ENCODE peak calls at places on chromosomes 13 and 19, in ten cellular contexts. S, C, L, E, B, F, R, J, P and U are unnamed samples.

GRCh38 chr13:67736646-67737420 is 506.7 kb upstream of the PCDH9 start:
- DNase-seq in S (no peak), C (no peak), L (no peak), E (no peak), B (peak; percentile 68), F (no peak), R (peak; percentile 36), J (peak; percentile 55), P (no peak), U (no peak)

GRCh38 chr19:14479985-14480694 is 5.0 kb upstream of the PTGER1 start:
- DNase-seq in S (no peak), C (peak; percentile 55), L (no peak), E (peak; percentile 56), B (peak; percentile 20), F (no peak), R (peak; percentile 66), J (no peak), P (no peak), U (peak; percentile 77)

GRCh38 chr19:53917356-53917755 is 8.3 kb downstream of the CACNG7 start:
- DNase-seq in S (no peak), C (no peak), L (no peak), E (no peak), B (no peak), F (no peak), R (no peak), J (no peak), P (no peak), U (no peak)

GRCh38 chr19:34598217-34599155 is 78.5 kb downstream of the SCGB2B2 start:
- DNase-seq in S (no peak), C (no peak), L (no peak), E (peak; percentile 42), B (no peak), F (no peak), R (no peak), J (no peak), P (no peak), U (peak; percentile 65)

GRCh38 chr19:30318936-30319335 is 53.2 kb upstream of the ZNF536 start:
- DNase-seq in S (no peak), C (peak; percentile 4), L (no peak), E (no peak), B (no peak), F (no peak), R (no peak), J (no peak), P (no peak), U (no peak)

GRCh38 chr13:61316647-61317046 is 99.0 kb downstream of the PCDH20 start:
- DNase-seq in S (no peak), C (no peak), L (no peak), E (no peak), B (no peak), F (no peak), R (no peak), J (no peak), P (no peak), U (no peak)

GRCh38 chr19:459724-460511 is 915 bp downstream of the SHC2 start:
- DNase-seq in S (no peak), C (peak; percentile 69), L (no peak), E (peak; percentile 82), B (peak; percentile 27), F (peak; percentile 58), R (peak; percentile 60), J (peak; percentile 92), P (no peak), U (peak; percentile 93)

GRCh38 chr19:29665215-29665825 is at the start of gene PLEKHF1:
- DNase-seq in S (peak; percentile 95), C (peak; percentile 94), L (peak; percentile 38), E (peak; percentile 94), B (peak; percentile 59), F (peak; percentile 86), R (peak; percentile 85), J (peak; percentile 92), P (peak; percentile 94), U (peak; percentile 97)

GRCh38 chr19:18284710-18285430 is 3.4 kb upstream of the JUND start:
- DNase-seq in S (no peak), C (no peak), L (no peak), E (no peak), B (no peak), F (no peak), R (no peak), J (no peak), P (no peak), U (peak; percentile 36)

GRCh38 chr13:88246239-88246638 is 575.1 kb downstream of the SLITRK5 start:
- DNase-seq in S (no peak), C (no peak), L (no peak), E (no peak), B (no peak), F (no peak), R (no peak), J (no peak), P (no peak), U (no peak)

GRCh38 chr13:85287528-85287927 is 511.7 kb downstream of the SLITRK6 start:
- DNase-seq in S (no peak), C (no peak), L (no peak), E (no peak), B (no peak), F (no peak), R (no peak), J (no peak), P (no peak), U (no peak)

GRCh38 chr19:24033962-24034342 is 53.0 kb upstream of the ZNF254 start:
- DNase-seq in S (peak; percentile 68), C (peak; percentile 60), L (peak; percentile 16), E (peak; percentile 35), B (peak; percentile 71), F (peak; percentile 19), R (peak; percentile 15), J (peak; percentile 73), P (peak; percentile 64), U (peak; percentile 74)

GRCh38 chr19:50701367-50701985 is 18.1 kb downstream of the SHANK1 start:
- DNase-seq in S (no peak), C (no peak), L (no peak), E (no peak), B (no peak), F (no peak), R (no peak), J (no peak), P (no peak), U (no peak)

GRCh38 chr19:33998739-33999345 is 173.5 kb upstream of the LSM14A start:
- DNase-seq in S (no peak), C (no peak), L (no peak), E (no peak), B (no peak), F (no peak), R (no peak), J (no peak), P (no peak), U (no peak)

GRCh38 chr19:10339380-10339960 is at the start of gene ICAM3:
- DNase-seq in S (no peak), C (peak; percentile 36), L (no peak), E (no peak), B (no peak), F (no peak), R (no peak), J (no peak), P (no peak), U (no peak)

GRCh38 chr13:106637519-106637918 is 69.6 kb upstream of the ARGLU1 start:
- DNase-seq in S (no peak), C (no peak), L (no peak), E (no peak), B (no peak), F (no peak), R (no peak), J (no peak), P (no peak), U (no peak)

GRCh38 chr13:106635616-106636015 is 67.7 kb upstream of the ARGLU1 start:
- DNase-seq in S (no peak), C (no peak), L (no peak), E (no peak), B (no peak), F (no peak), R (no peak), J (no peak), P (no peak), U (no peak)

GRCh38 chr13:106636492-106636891 is 68.6 kb upstream of the ARGLU1 start:
- DNase-seq in S (no peak), C (no peak), L (no peak), E (no peak), B (no peak), F (no peak), R (no peak), J (no peak), P (no peak), U (no peak)

DNA sequence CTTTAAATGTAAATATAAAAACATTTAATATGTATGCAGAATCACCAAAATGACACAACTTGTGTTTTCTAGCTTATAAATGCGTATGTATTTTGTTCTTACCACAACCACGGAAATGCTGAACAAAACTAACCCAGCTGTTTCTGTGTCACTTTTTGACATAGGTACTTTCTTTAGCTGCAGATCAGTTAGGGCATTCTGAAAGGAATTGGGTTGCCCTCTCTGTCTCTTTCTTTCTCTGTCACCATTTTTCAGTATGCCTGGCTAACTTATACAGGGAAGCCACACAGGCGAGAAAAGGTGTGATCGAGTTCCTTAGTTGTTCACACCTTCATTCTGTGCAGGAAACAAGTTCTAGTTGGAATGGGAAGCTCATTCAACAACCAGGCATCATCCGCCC is 72.6 kb upstream of the ARGLU1 start:
- DNase-seq in S (no peak), C (no peak), L (no peak), E (no peak), B (no peak), F (no peak), R (no peak), J (no peak), P (no peak), U (no peak)
- H3K4me1 ChIP-seq in S (no peaks in the 10 kb centered on the region), C (no peaks in the 10 kb centered on the region), L (no peaks in the 10 kb centered on the region), E (peaks cover 8% of the 10 kb centered on the region), B (no peaks in the 10 kb centered on the region), F (no peaks in the 10 kb centered on the region), R (no peaks in the 10 kb centered on the region), J (no peaks in the 10 kb centered on the region), P (no peaks in the 10 kb centered on the region), U (peaks cover 2% of the 10 kb centered on the region)

GRCh38 chr19:7855426-7856276 is 18.5 kb downstream of the PRR36 start:
- DNase-seq in S (no peak), C (no peak), L (no peak), E (no peak), B (no peak), F (no peak), R (no peak), J (no peak), P (no peak), U (no peak)
- H3K27ac ChIP-seq in S (no peak overlapping the region), C (no peak overlapping the region), L (no peak overlapping the region), E (no peak overlapping the region), B (no peak overlapping the region), F (no peak overlapping the region), R (no peak overlapping the region), J (no peak overlapping the region), P (no peak overlapping the region), U (no peak overlapping the region)

DNA sequence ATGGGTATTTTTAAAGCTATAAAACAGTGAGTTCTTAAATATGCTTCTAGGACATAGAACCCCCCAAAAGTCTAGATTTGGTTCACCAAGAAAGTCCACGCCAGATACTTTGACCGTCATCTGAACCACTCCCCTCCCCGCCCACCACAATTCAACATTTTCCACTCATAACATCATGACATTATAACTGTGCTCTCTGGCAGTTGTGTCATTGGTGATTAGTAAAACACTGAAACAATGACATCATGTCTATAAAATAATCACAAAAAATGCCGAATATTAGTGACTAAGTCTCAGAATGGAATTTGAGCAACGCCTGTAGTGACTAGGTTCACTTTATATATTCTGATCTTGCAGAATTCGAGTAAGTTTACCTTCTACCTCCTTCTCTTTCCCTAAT is 732.3 kb downstream of the FGF9 start:
- DNase-seq in S (no peak), C (no peak), L (no peak), E (no peak), B (no peak), F (no peak), R (no peak), J (no peak), P (no peak), U (no peak)
- H3K9me3 ChIP-seq in S (no peaks in the 10 kb centered on the region), C (no peaks in the 10 kb centered on the region), L (no peaks in the 10 kb centered on the region), E (no peaks in the 10 kb centered on the region), B (no peaks in the 10 kb centered on the region), F (no peaks in the 10 kb centered on the region), R (no peaks in the 10 kb centered on the region), J (no peaks in the 10 kb centered on the region), P (no peaks in the 10 kb centered on the region), U (no peaks in the 10 kb centered on the region)

GRCh38 chr13:50001287-50001686 is 4.4 kb downstream of the TRIM13 start:
- DNase-seq in S (no peak), C (no peak), L (no peak), E (no peak), B (no peak), F (no peak), R (no peak), J (no peak), P (no peak), U (no peak)
- H3K4me1 ChIP-seq in S (peaks cover 13% of the 10 kb centered on the region), C (peaks cover 30% of the 10 kb centered on the region), L (peaks cover 57% of the 10 kb centered on the region), E (peaks cover 59% of the 10 kb centered on the region), B (peaks cover 3% of the 10 kb centered on the region), F (peaks cover 17% of the 10 kb centered on the region), R (peaks cover 2% of the 10 kb centered on the region), J (peaks cover 31% of the 10 kb centered on the region), P (peaks cover 7% of the 10 kb centered on the region), U (no peaks in the 10 kb centered on the region)